ENCODE peak calls at places on chromosomes 12 and 14, in seven cellular contexts. U, A, X, F, H, I and K are unnamed samples.

GRCh38 chr12:83434600-83434999 is 747.9 kb downstream of the TMTC2 start:
- DNase-seq in X (no peak), H (no peak), U (no peak), A (no peak), I (no peak), F (no peak), K (no peak)

GRCh38 chr12:109951136-109951535 is 45.0 kb downstream of the GIT2 start:
- DNase-seq in X (no peak), U (peak), H (peak), F (no peak), I (no peak), A (no peak), K (no peak)

GRCh38 chr12:4265280-4265679 is 8.3 kb upstream of the CCND2 start:
- DNase-seq in H (no peak), U (peak), I (no peak), A (no peak), X (no peak), F (no peak), K (no peak)

GRCh38 chr14:99690636-99691035 is 6.5 kb downstream of the CYP46A1 start:
- DNase-seq in H (no peak), U (no peak), X (no peak), I (no peak), F (no peak), A (no peak), K (no peak)

GRCh38 chr12:48021485-48022179 is 17.4 kb upstream of the COL2A1 start:
- DNase-seq in A (no peak), U (no peak), X (no peak), F (no peak), I (peak), H (peak), K (no peak)

GRCh38 chr14:30291216-30291615 is 267.7 kb upstream of the G2E3 start:
- DNase-seq in F (no peak), X (no peak), U (peak), H (peak), I (no peak), A (no peak), K (no peak)

GRCh38 chr12:34218193-34219045 is 196.1 kb downstream of the ALG10 start:
- DNase-seq in H (peak), F (peak), A (peak), U (peak), X (no peak), I (peak), K (peak)

GRCh38 chr12:3752741-3753486 is at the start of gene CRACR2A:
- DNase-seq in A (peak), I (no peak), U (peak), H (no peak), F (no peak), X (peak), K (no peak)

GRCh38 chr12:19850341-19851065 is 411.2 kb downstream of the AEBP2 start:
- DNase-seq in X (no peak), F (no peak), A (no peak), H (no peak), I (no peak), U (peak), K (no peak)

GRCh38 chr12:124401563-124402180 is 106.8 kb downstream of the RFLNA start:
- DNase-seq in F (no peak), H (no peak), X (no peak), U (no peak), I (no peak), A (no peak), K (no peak)

GRCh38 chr12:41188841-41189394 is 798 bp downstream of the PDZRN4 start:
- DNase-seq in H (no peak), I (no peak), U (no peak), F (no peak), X (no peak), A (no peak), K (no peak)

GRCh38 chr14:74085047-74085637 is 386 bp downstream of the LIN52 start:
- DNase-seq in X (peak), A (peak), H (peak), U (peak), I (no peak), F (no peak), K (peak)

GRCh38 chr12:70290126-70290525 is 46.9 kb downstream of the CNOT2 start:
- DNase-seq in F (no peak), X (no peak), H (no peak), U (no peak), A (peak), I (no peak), K (no peak)

GRCh38 chr12:10354502-10354901 is 35.3 kb downstream of the KLRK1 start:
- DNase-seq in U (peak), X (no peak), A (no peak), F (no peak), H (no peak), I (no peak), K (no peak)

GRCh38 chr14:95288672-95289322 is 30.9 kb downstream of the CLMN start:
- DNase-seq in H (no peak), X (no peak), F (no peak), A (no peak), U (no peak), I (no peak), K (no peak)

GRCh38 chr12:65532744-65533143 is 254.3 kb downstream of the MSRB3 start:
- DNase-seq in I (no peak), U (peak), H (no peak), A (peak), F (no peak), X (no peak), K (peak)